ENCODE peak calls at places on chromosomes 16 and 17, in eight cellular contexts. One of them, this sample, is unnamed.

GRCh38 chr16:47055136-47055885 is 81.8 kb upstream of the DNAJA2 start:
- DNase-seq in H1: no peak
- DNase-seq in stomach: no peak
- DNase-seq in HL-60: no peak
- DNase-seq in breast epithelium: no peak
- DNase-seq in prostate gland: no peak
- DNase-seq in SK-N-MC: no peak
- DNase-seq in HCT116: no peak
- DNase-seq in this sample: no peak

GRCh38 chr17:66930933-66931332 is 33.6 kb upstream of the CACNG4 start:
- DNase-seq in H1: no peak
- DNase-seq in breast epithelium: no peak
- DNase-seq in stomach: no peak
- DNase-seq in prostate gland: no peak
- DNase-seq in HCT116: peak
- DNase-seq in SK-N-MC: no peak
- DNase-seq in HL-60: no peak
- DNase-seq in this sample: no peak

GRCh38 chr17:77106874-77107358 is 33.9 kb upstream of the SEC14L1 start:
- DNase-seq in HL-60: no peak
- DNase-seq in stomach: no peak
- DNase-seq in prostate gland: no peak
- DNase-seq in HCT116: no peak
- DNase-seq in SK-N-MC: no peak
- DNase-seq in breast epithelium: no peak
- DNase-seq in H1: no peak
- DNase-seq in this sample: no peak

GRCh38 chr17:36816889-36817288 is 120.4 kb upstream of the LHX1 start:
- DNase-seq in HL-60: no peak
- DNase-seq in prostate gland: no peak
- DNase-seq in stomach: no peak
- DNase-seq in H1: no peak
- DNase-seq in SK-N-MC: no peak
- DNase-seq in breast epithelium: no peak
- DNase-seq in HCT116: no peak
- DNase-seq in this sample: no peak

GRCh38 chr16:77213542-77214108 is 14.4 kb downstream of the SYCE1L start:
- DNase-seq in SK-N-MC: no peak
- DNase-seq in stomach: no peak
- DNase-seq in H1: no peak
- DNase-seq in HCT116: peak
- DNase-seq in HL-60: no peak
- DNase-seq in breast epithelium: peak
- DNase-seq in prostate gland: no peak
- DNase-seq in this sample: no peak

GRCh38 chr17:36117505-36118382 is 14.1 kb downstream of the CCL4 start:
- DNase-seq in prostate gland: no peak
- DNase-seq in H1: no peak
- DNase-seq in stomach: no peak
- DNase-seq in breast epithelium: no peak
- DNase-seq in HCT116: no peak
- DNase-seq in SK-N-MC: no peak
- DNase-seq in HL-60: no peak
- DNase-seq in this sample: no peak

GRCh38 chr17:36183001-36183810 is 6.8 kb upstream of the TBC1D3B start:
- DNase-seq in stomach: peak
- DNase-seq in H1: no peak
- DNase-seq in breast epithelium: peak
- DNase-seq in HCT116: peak
- DNase-seq in prostate gland: peak
- DNase-seq in SK-N-MC: no peak
- DNase-seq in HL-60: peak
- DNase-seq in this sample: peak

GRCh38 chr17:50883850-50884291 is 17.7 kb upstream of the TOB1 start:
- DNase-seq in HCT116: no peak
- DNase-seq in SK-N-MC: no peak
- DNase-seq in stomach: peak
- DNase-seq in H1: no peak
- DNase-seq in HL-60: peak
- DNase-seq in prostate gland: no peak
- DNase-seq in breast epithelium: no peak
- DNase-seq in this sample: no peak

GRCh38 chr16:86363057-86363490 is 147.3 kb upstream of the FOXF1 start:
- DNase-seq in SK-N-MC: no peak
- DNase-seq in stomach: no peak
- DNase-seq in H1: no peak
- DNase-seq in HCT116: no peak
- DNase-seq in prostate gland: peak
- DNase-seq in breast epithelium: no peak
- DNase-seq in HL-60: no peak
- DNase-seq in this sample: no peak

GRCh38 chr17:15261063-15261817 is 3.9 kb downstream of the PMP22 start:
- DNase-seq in SK-N-MC: no peak
- DNase-seq in stomach: peak
- DNase-seq in HCT116: no peak
- DNase-seq in H1: no peak
- DNase-seq in prostate gland: no peak
- DNase-seq in breast epithelium: peak
- DNase-seq in HL-60: no peak
- DNase-seq in this sample: peak

GRCh38 chr17:50480854-50481490 is 2.3 kb downstream of the RSAD1 start:
- DNase-seq in stomach: no peak
- DNase-seq in HCT116: no peak
- DNase-seq in prostate gland: no peak
- DNase-seq in H1: no peak
- DNase-seq in SK-N-MC: no peak
- DNase-seq in breast epithelium: no peak
- DNase-seq in HL-60: peak
- DNase-seq in this sample: no peak

GRCh38 chr17:21129023-21129681 is 2.4 kb downstream of the DHRS7B start:
- DNase-seq in HCT116: no peak
- DNase-seq in HL-60: peak
- DNase-seq in stomach: no peak
- DNase-seq in SK-N-MC: no peak
- DNase-seq in prostate gland: peak
- DNase-seq in breast epithelium: no peak
- DNase-seq in H1: no peak
- DNase-seq in this sample: no peak

GRCh38 chr17:62627904-62628603 is 584 bp downstream of the MRC2 start:
- DNase-seq in stomach: no peak
- DNase-seq in H1: no peak
- DNase-seq in breast epithelium: peak
- DNase-seq in prostate gland: peak
- DNase-seq in HCT116: no peak
- DNase-seq in HL-60: peak
- DNase-seq in SK-N-MC: no peak
- DNase-seq in this sample: no peak

GRCh38 chr17:64641499-64641898 is 20.6 kb downstream of the SMURF2 start:
- DNase-seq in HCT116: no peak
- DNase-seq in SK-N-MC: no peak
- DNase-seq in prostate gland: no peak
- DNase-seq in breast epithelium: no peak
- DNase-seq in HL-60: no peak
- DNase-seq in H1: no peak
- DNase-seq in stomach: no peak
- DNase-seq in this sample: no peak

GRCh38 chr17:41812176-41813038 is at the start of gene FKBP10:
- DNase-seq in breast epithelium: peak
- DNase-seq in HL-60: peak
- DNase-seq in SK-N-MC: no peak
- DNase-seq in stomach: peak
- DNase-seq in prostate gland: peak
- DNase-seq in HCT116: peak
- DNase-seq in H1: peak
- DNase-seq in this sample: no peak

GRCh38 chr16:80027007-80027965 is 426.7 kb upstream of the MAF start:
- DNase-seq in SK-N-MC: no peak
- DNase-seq in stomach: peak
- DNase-seq in prostate gland: peak
- DNase-seq in H1: peak
- DNase-seq in HL-60: no peak
- DNase-seq in HCT116: no peak
- DNase-seq in breast epithelium: peak
- DNase-seq in this sample: peak

GRCh38 chr17:60678118-60678444 is 430 bp downstream of the BCAS3 start:
- DNase-seq in HCT116: no peak
- DNase-seq in H1: no peak
- DNase-seq in SK-N-MC: no peak
- DNase-seq in stomach: no peak
- DNase-seq in prostate gland: no peak
- DNase-seq in HL-60: no peak
- DNase-seq in breast epithelium: no peak
- DNase-seq in this sample: no peak

GRCh38 chr16:87586201-87586782 is 16.0 kb upstream of the JPH3 start:
- DNase-seq in SK-N-MC: no peak
- DNase-seq in HCT116: no peak
- DNase-seq in H1: no peak
- DNase-seq in prostate gland: no peak
- DNase-seq in breast epithelium: no peak
- DNase-seq in HL-60: no peak
- DNase-seq in stomach: no peak
- DNase-seq in this sample: no peak

GRCh38 chr17:4536259-4536741 is 18.9 kb downstream of the MYBBP1A start:
- DNase-seq in HCT116: no peak
- DNase-seq in HL-60: peak
- DNase-seq in prostate gland: no peak
- DNase-seq in breast epithelium: no peak
- DNase-seq in SK-N-MC: no peak
- DNase-seq in stomach: no peak
- DNase-seq in H1: no peak
- DNase-seq in this sample: no peak
- H3K27ac ChIP-seq in HCT116: no peak
- H3K27ac ChIP-seq in HL-60: peak
- H3K27ac ChIP-seq in prostate gland: no peak
- H3K27ac ChIP-seq in breast epithelium: peak
- H3K27ac ChIP-seq in SK-N-MC: no peak
- H3K27ac ChIP-seq in stomach: peak
- H3K27ac ChIP-seq in H1: no peak
- H3K27ac ChIP-seq in this sample: peak

GRCh38 chr17:81884520-81884919 is 6.9 kb downstream of the ALYREF start:
- DNase-seq in stomach: no peak
- DNase-seq in breast epithelium: no peak
- DNase-seq in HL-60: no peak
- DNase-seq in HCT116: no peak
- DNase-seq in SK-N-MC: no peak
- DNase-seq in H1: no peak
- DNase-seq in prostate gland: no peak
- DNase-seq in this sample: no peak
- TF ChIP-seq POLR2AphosphoS5 in stomach: no peak
- TF ChIP-seq POLR2AphosphoS5 in breast epithelium: no peak
- TF ChIP-seq POLR2AphosphoS5 in HL-60: no peak
- TF ChIP-seq POLR2AphosphoS5 in HCT116: no peak
- TF ChIP-seq POLR2AphosphoS5 in SK-N-MC: no peak
- TF ChIP-seq POLR2AphosphoS5 in H1: peak
- TF ChIP-seq POLR2AphosphoS5 in prostate gland: no peak
- TF ChIP-seq POLR2AphosphoS5 in this sample: no peak

DNA sequence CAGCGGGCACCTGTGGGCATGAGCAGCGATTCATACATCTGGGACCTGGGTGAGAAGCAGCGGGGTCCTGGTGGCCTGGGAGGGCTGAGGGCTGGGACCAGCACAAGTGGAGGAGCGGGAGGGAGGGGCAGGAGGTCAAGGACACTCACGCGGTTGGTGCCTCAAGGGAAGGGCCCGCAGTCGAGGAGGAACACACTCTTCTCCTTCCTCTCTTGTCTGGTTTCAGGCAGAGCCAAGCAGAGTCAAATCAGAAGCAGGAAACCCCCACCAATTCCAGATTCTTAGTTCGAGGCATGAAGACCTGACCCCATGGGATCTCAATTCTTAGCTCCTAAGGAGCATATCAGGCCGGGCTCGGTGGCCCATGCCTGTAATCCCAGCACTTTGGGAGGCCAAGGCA is 15.7 kb downstream of the DNAI2 start:
- DNase-seq in stomach: no peak
- DNase-seq in prostate gland: no peak
- DNase-seq in HL-60: no peak
- DNase-seq in breast epithelium: no peak
- DNase-seq in H1: no peak
- DNase-seq in HCT116: no peak
- DNase-seq in SK-N-MC: no peak
- DNase-seq in this sample: no peak
- H3K27ac ChIP-seq in stomach: no peak
- H3K27ac ChIP-seq in prostate gland: no peak
- H3K27ac ChIP-seq in HL-60: no peak
- H3K27ac ChIP-seq in breast epithelium: no peak
- H3K27ac ChIP-seq in H1: no peak
- H3K27ac ChIP-seq in HCT116: no peak
- H3K27ac ChIP-seq in SK-N-MC: no peak
- H3K27ac ChIP-seq in this sample: no peak

GRCh38 chr16:89256651-89257254 is 39.2 kb downstream of the ZNF778 start:
- DNase-seq in prostate gland: peak
- DNase-seq in SK-N-MC: no peak
- DNase-seq in HCT116: no peak
- DNase-seq in breast epithelium: no peak
- DNase-seq in stomach: peak
- DNase-seq in HL-60: no peak
- DNase-seq in H1: no peak
- DNase-seq in this sample: no peak
- TF ChIP-seq POLR2AphosphoS5 in prostate gland: peak
- TF ChIP-seq POLR2AphosphoS5 in SK-N-MC: no peak
- TF ChIP-seq POLR2AphosphoS5 in HCT116: no peak
- TF ChIP-seq POLR2AphosphoS5 in breast epithelium: no peak
- TF ChIP-seq POLR2AphosphoS5 in stomach: peak
- TF ChIP-seq POLR2AphosphoS5 in HL-60: no peak
- TF ChIP-seq POLR2AphosphoS5 in H1: peak
- TF ChIP-seq POLR2AphosphoS5 in this sample: no peak

DNA sequence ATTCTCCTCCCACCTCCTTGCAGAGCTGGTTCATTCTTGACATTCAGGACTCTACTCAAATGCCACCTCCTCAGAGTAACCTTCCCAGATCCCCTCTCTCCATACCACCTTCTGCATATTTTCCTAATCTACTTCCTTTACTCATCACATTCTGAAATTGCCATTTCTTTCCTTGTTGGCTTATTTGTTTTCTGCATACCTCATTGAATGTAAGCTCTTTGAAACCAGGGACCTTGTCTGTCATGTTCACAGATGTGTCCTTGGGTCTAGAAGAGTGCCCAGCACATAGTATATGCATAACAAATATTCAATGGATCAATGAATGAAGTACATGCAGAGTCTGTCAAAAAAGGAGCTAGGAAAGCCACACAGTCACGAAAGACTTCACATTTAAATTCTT is 7.8 kb upstream of the LONP2 start:
- DNase-seq in HCT116: no peak
- DNase-seq in stomach: no peak
- DNase-seq in prostate gland: no peak
- DNase-seq in H1: no peak
- DNase-seq in breast epithelium: no peak
- DNase-seq in SK-N-MC: no peak
- DNase-seq in HL-60: no peak
- DNase-seq in this sample: no peak
- H3K27ac ChIP-seq in HCT116: no peak
- H3K27ac ChIP-seq in stomach: no peak
- H3K27ac ChIP-seq in prostate gland: no peak
- H3K27ac ChIP-seq in H1: no peak
- H3K27ac ChIP-seq in breast epithelium: no peak
- H3K27ac ChIP-seq in SK-N-MC: no peak
- H3K27ac ChIP-seq in HL-60: no peak
- H3K27ac ChIP-seq in this sample: no peak